ENCODE peak calls at places on chromosome 1, in four cellular contexts. One of them, this sample, is unnamed.

GRCh38 chr1:161068306-161069200 is 1.1 kb downstream of the ARHGAP30 start:
- DNase-seq in left ventricle myocardium inferior: peak; percentile 70
- DNase-seq in aorta: peak; percentile 81
- DNase-seq in CD8-positive, alpha-beta T cell: peak; percentile 84
- DNase-seq in this sample: no peak

GRCh38 chr1:70034403-70034802 is 171.0 kb downstream of the LRRC40 start:
- DNase-seq in left ventricle myocardium inferior: no peak
- DNase-seq in aorta: no peak
- DNase-seq in CD8-positive, alpha-beta T cell: no peak
- DNase-seq in this sample: no peak

GRCh38 chr1:78004719-78005346 is at the start of gene DNAJB4:
- DNase-seq in left ventricle myocardium inferior: no peak
- DNase-seq in aorta: no peak
- DNase-seq in CD8-positive, alpha-beta T cell: peak; percentile 54
- DNase-seq in this sample: peak; percentile 91

GRCh38 chr1:82562448-82562847 is 761.7 kb downstream of the ADGRL2 start:
- DNase-seq in left ventricle myocardium inferior: no peak
- DNase-seq in aorta: no peak
- DNase-seq in CD8-positive, alpha-beta T cell: no peak
- DNase-seq in this sample: no peak

GRCh38 chr1:31054349-31054748 is 11.2 kb downstream of the PUM1 start:
- DNase-seq in left ventricle myocardium inferior: no peak
- DNase-seq in aorta: no peak
- DNase-seq in CD8-positive, alpha-beta T cell: no peak
- DNase-seq in this sample: no peak

GRCh38 chr1:91120421-91120820 is 98.6 kb upstream of the ZNF644 start:
- DNase-seq in left ventricle myocardium inferior: no peak
- DNase-seq in aorta: no peak
- DNase-seq in CD8-positive, alpha-beta T cell: no peak
- DNase-seq in this sample: no peak

GRCh38 chr1:160243767-160244166 is 18.6 kb downstream of the DCAF8 start:
- DNase-seq in left ventricle myocardium inferior: no peak
- DNase-seq in aorta: no peak
- DNase-seq in CD8-positive, alpha-beta T cell: no peak
- DNase-seq in this sample: no peak

GRCh38 chr1:207963429-207964194 is 52.7 kb upstream of the CD34 start:
- DNase-seq in left ventricle myocardium inferior: peak; percentile 90
- DNase-seq in aorta: peak; percentile 96
- DNase-seq in CD8-positive, alpha-beta T cell: peak; percentile 84
- DNase-seq in this sample: peak; percentile 90

GRCh38 chr1:219548386-219548785 is 64.5 kb downstream of the ZC3H11B start:
- DNase-seq in left ventricle myocardium inferior: no peak
- DNase-seq in aorta: no peak
- DNase-seq in CD8-positive, alpha-beta T cell: no peak
- DNase-seq in this sample: no peak

GRCh38 chr1:112021263-112021662 is 31.8 kb upstream of the KCND3 start:
- DNase-seq in left ventricle myocardium inferior: no peak
- DNase-seq in aorta: no peak
- DNase-seq in CD8-positive, alpha-beta T cell: no peak
- DNase-seq in this sample: no peak

GRCh38 chr1:39649786-39650185 is 10.3 kb upstream of the HEYL start:
- DNase-seq in left ventricle myocardium inferior: no peak
- DNase-seq in aorta: no peak
- DNase-seq in CD8-positive, alpha-beta T cell: no peak
- DNase-seq in this sample: no peak

GRCh38 chr1:221979461-221980032 is 237.7 kb upstream of the DUSP10 start:
- DNase-seq in left ventricle myocardium inferior: no peak
- DNase-seq in aorta: no peak
- DNase-seq in CD8-positive, alpha-beta T cell: no peak
- DNase-seq in this sample: no peak

GRCh38 chr1:10833630-10834557 is 37.4 kb upstream of the CASZ1 start:
- DNase-seq in left ventricle myocardium inferior: no peak
- DNase-seq in aorta: no peak
- DNase-seq in CD8-positive, alpha-beta T cell: no peak
- DNase-seq in this sample: no peak

GRCh38 chr1:20775700-20776099 is 11.4 kb downstream of the HP1BP3 start:
- DNase-seq in left ventricle myocardium inferior: no peak
- DNase-seq in aorta: no peak
- DNase-seq in CD8-positive, alpha-beta T cell: no peak
- DNase-seq in this sample: no peak

GRCh38 chr1:201480231-201481003 is 11.4 kb upstream of the PHLDA3 start:
- DNase-seq in left ventricle myocardium inferior: peak; percentile 78
- DNase-seq in aorta: peak; percentile 95
- DNase-seq in CD8-positive, alpha-beta T cell: peak; percentile 42
- DNase-seq in this sample: peak; percentile 79

GRCh38 chr1:22018583-22019559 is 17.4 kb downstream of the CELA3A start:
- DNase-seq in left ventricle myocardium inferior: no peak
- DNase-seq in aorta: no peak
- DNase-seq in CD8-positive, alpha-beta T cell: peak; percentile 63
- DNase-seq in this sample: peak; percentile 82

GRCh38 chr1:17538428-17539130 is 919 bp upstream of the ARHGEF10L start:
- DNase-seq in left ventricle myocardium inferior: no peak
- DNase-seq in aorta: peak; percentile 84
- DNase-seq in CD8-positive, alpha-beta T cell: no peak
- DNase-seq in this sample: peak; percentile 80

GRCh38 chr1:40276122-40276521 is 18.1 kb downstream of the ZMPSTE24 start:
- DNase-seq in left ventricle myocardium inferior: no peak
- DNase-seq in aorta: no peak
- DNase-seq in CD8-positive, alpha-beta T cell: no peak
- DNase-seq in this sample: no peak

GRCh38 chr1:24987875-24988559 is 57.9 kb upstream of the RUNX3 start:
- DNase-seq in left ventricle myocardium inferior: no peak
- DNase-seq in aorta: peak; percentile 25
- DNase-seq in CD8-positive, alpha-beta T cell: no peak
- DNase-seq in this sample: no peak

GRCh38 chr1:43763497-43763973 is 56.2 kb downstream of the ST3GAL3 start:
- DNase-seq in left ventricle myocardium inferior: peak; percentile 30
- DNase-seq in aorta: no peak
- DNase-seq in CD8-positive, alpha-beta T cell: peak; percentile 41
- DNase-seq in this sample: peak; percentile 75

GRCh38 chr1:10873189-10873588 is 76.7 kb upstream of the CASZ1 start:
- DNase-seq in left ventricle myocardium inferior: no peak
- DNase-seq in aorta: no peak
- DNase-seq in CD8-positive, alpha-beta T cell: no peak
- DNase-seq in this sample: no peak

GRCh38 chr1:151579436-151580225 is 32.2 kb upstream of the SNX27 start:
- DNase-seq in left ventricle myocardium inferior: no peak
- DNase-seq in aorta: no peak
- DNase-seq in CD8-positive, alpha-beta T cell: no peak
- DNase-seq in this sample: no peak

DNA sequence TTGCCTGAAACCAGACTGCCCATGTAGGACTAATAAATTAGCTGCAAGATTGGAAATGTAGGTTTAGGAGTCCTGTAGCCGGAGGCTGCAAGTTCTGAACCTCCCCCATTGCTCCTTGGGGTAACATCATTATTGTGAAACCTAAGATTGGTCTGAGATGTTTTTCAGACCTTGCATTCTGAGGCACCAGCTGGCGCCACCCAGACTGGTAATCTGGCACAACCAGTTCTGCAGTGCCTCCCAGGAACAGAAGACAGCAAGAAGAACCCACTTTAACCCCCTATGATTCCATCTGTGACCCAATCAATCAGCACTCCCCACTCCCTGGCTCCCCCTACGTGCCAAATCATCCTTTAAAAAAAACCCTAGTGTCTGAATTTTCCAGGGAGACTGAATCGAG is 11.7 kb upstream of the DNAJC6 start:
- DNase-seq in left ventricle myocardium inferior: no peak
- DNase-seq in aorta: no peak
- DNase-seq in CD8-positive, alpha-beta T cell: no peak
- DNase-seq in this sample: no peak
- H3K27ac ChIP-seq in left ventricle myocardium inferior: no peak overlapping the region
- H3K27ac ChIP-seq in aorta: no peak overlapping the region
- H3K27ac ChIP-seq in CD8-positive, alpha-beta T cell: no peak overlapping the region
- H3K27ac ChIP-seq in this sample: no peak overlapping the region

DNA sequence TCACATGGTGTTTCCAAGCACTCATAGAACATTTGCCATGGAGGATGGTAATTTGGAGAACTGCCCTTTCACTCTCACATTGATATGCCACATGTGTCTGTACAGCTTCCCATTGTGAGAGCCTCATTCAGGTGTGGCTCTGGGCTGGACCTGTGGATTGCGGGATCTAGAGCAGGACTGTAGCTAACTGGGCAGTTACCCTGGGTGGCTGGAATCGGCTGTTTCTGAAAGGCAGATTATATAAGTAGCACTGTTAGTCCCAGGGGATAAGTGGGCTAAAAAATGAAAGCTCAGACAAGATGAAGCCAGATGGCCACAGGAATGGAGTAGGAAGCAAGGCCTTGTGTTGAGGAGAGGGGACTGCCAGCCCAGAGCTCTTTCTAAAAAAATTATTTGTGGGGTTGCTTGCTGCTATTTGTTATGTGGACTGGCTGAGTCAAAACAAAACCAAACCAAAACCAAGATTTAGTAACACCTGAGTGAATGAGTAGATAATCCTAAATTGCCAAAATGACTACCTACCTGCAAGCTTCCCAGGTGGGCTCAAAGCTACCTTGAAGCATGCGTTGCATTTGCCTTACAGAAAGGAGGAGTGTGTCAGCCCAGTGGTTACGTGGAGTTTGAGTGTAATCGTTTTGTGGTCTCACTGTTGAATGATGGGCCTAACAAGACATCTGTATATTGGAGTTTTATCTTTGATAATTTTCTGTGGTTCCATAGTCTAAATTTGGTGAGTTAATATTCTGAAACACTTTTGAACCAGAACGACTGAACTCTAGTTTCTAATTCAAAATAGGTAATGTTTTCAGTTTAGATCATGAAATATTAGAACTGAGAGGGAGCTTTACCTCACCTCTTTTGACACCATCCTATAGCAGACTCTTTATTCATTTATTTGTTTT is 58.0 kb downstream of the SDCCAG8 start:
- DNase-seq in left ventricle myocardium inferior: no peak
- DNase-seq in aorta: no peak
- DNase-seq in CD8-positive, alpha-beta T cell: no peak
- DNase-seq in this sample: no peak
- H3K4me3 ChIP-seq in left ventricle myocardium inferior: no peak overlapping the region
- H3K4me3 ChIP-seq in aorta: no peak overlapping the region
- H3K4me3 ChIP-seq in CD8-positive, alpha-beta T cell: no peak overlapping the region
- H3K4me3 ChIP-seq in this sample: no peak overlapping the region

DNA sequence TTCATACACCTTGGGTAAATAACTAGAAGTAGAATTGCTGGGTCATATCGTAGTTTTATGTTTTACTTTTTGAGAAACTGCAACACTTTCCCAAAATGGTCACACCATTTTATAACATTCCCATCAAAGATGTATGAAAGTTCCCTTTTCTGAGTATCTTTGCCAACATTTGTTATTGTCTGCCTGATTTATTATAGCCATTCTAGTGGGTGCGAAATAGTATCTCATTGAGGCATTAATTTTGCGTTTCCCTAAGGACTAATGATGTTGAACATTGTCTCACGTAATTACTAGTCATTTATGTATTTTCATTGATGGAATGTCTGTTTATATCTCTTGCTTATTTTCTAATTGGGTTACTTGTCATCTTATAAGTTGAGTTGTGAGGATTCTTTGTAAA is 3.4 kb downstream of the PRKAA2 start:
- DNase-seq in left ventricle myocardium inferior: no peak
- DNase-seq in aorta: no peak
- DNase-seq in CD8-positive, alpha-beta T cell: no peak
- DNase-seq in this sample: no peak
- H3K27ac ChIP-seq in left ventricle myocardium inferior: peak overlapping the region; percentile 77
- H3K27ac ChIP-seq in aorta: no peak overlapping the region
- H3K27ac ChIP-seq in CD8-positive, alpha-beta T cell: no peak overlapping the region
- H3K27ac ChIP-seq in this sample: no peak overlapping the region

DNA sequence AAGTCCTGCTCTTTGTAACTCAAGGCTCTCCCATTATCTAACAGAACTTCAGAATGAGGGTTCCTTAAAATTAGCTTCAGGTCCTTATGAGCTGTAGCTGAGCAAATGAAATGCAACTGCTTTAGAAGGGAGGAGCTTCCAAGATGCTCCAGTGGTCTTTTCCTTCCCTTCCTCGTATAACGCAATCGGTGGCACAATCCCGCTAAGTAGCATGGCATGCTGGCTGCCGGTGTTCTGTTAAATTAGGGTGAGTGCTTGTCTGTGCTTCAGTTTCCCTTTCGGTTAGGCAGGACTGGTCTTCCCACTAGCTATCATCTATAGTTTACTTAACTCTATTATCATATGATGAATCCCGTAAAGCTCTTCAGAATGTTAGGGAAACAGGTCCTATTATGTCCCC is 922 bp downstream of the KIAA0040 start:
- DNase-seq in left ventricle myocardium inferior: no peak
- DNase-seq in aorta: no peak
- DNase-seq in CD8-positive, alpha-beta T cell: no peak
- DNase-seq in this sample: no peak
- H3K4me3 ChIP-seq in left ventricle myocardium inferior: peak overlapping the region; percentile 84
- H3K4me3 ChIP-seq in aorta: peak overlapping the region; percentile 70
- H3K4me3 ChIP-seq in CD8-positive, alpha-beta T cell: peak overlapping the region; percentile 78
- H3K4me3 ChIP-seq in this sample: peak overlapping the region; percentile 50

DNA sequence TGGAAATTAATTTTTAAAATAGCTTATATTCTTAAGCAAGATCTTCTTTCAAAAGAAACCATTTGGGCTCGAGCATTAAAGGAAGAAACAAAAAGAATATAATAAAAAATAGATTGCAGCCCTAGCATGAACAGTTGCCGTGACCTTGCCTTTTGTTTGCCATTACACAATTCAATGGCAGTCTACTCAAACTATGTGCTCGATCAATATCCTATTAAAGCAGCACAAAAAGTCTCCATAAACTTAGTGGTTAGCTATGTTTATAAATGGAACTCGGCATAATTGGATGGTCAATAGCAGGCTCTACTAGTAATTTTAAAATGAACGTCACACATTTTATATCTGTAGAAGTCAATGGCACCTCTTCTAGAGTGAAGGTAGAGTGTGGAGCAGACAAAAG is 256.5 kb downstream of the NFIA start:
- DNase-seq in left ventricle myocardium inferior: no peak
- DNase-seq in aorta: no peak
- DNase-seq in CD8-positive, alpha-beta T cell: no peak
- DNase-seq in this sample: no peak
- H3K27ac ChIP-seq in left ventricle myocardium inferior: peak overlapping the region; percentile 87
- H3K27ac ChIP-seq in aorta: peak overlapping the region; percentile 36
- H3K27ac ChIP-seq in CD8-positive, alpha-beta T cell: no peak overlapping the region
- H3K27ac ChIP-seq in this sample: no peak overlapping the region

DNA sequence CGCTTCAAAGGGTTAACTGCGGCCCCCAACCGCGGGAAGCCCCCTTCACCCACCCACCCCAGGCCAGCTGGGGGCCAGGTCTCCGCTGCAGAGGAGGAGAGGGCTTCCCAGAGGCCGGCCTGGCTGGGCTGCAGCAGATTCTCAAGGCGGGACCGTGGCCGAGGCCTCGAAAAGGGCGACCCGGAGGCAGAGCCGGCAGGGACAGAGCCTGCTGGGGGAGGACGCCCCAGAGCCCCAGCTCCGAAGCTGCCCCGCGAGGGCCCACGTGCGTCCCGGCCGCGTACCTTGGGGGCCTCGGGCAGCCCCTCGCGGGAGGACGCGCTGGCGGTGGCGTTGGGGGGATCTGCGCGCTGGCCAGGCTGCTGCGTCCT is 307 bp downstream of the C1QTNF12 start:
- DNase-seq in left ventricle myocardium inferior: no peak
- DNase-seq in aorta: no peak
- DNase-seq in CD8-positive, alpha-beta T cell: no peak
- DNase-seq in this sample: no peak
- H3K4me3 ChIP-seq in left ventricle myocardium inferior: peak overlapping the region; percentile 21
- H3K4me3 ChIP-seq in aorta: no peak overlapping the region
- H3K4me3 ChIP-seq in CD8-positive, alpha-beta T cell: no peak overlapping the region
- H3K4me3 ChIP-seq in this sample: no peak overlapping the region

GRCh38 chr1:81430955-81431646 is 369.6 kb upstream of the ADGRL2 start:
- DNase-seq in left ventricle myocardium inferior: no peak
- DNase-seq in aorta: no peak
- DNase-seq in CD8-positive, alpha-beta T cell: no peak
- DNase-seq in this sample: no peak
- H3K27ac ChIP-seq in left ventricle myocardium inferior: peak overlapping the region; percentile 75
- H3K27ac ChIP-seq in aorta: no peak overlapping the region
- H3K27ac ChIP-seq in CD8-positive, alpha-beta T cell: no peak overlapping the region
- H3K27ac ChIP-seq in this sample: no peak overlapping the region